ENCODE peak calls at places on chromosomes 13 and 19, in ten cellular contexts. One of them, this sample, is unnamed. For H3K36me3 and H3K4me1, the result is how much of the 10 kb centered on the place peaks cover.

GRCh38 chr13:99800004-99800403 is 171.6 kb downstream of the ZIC5 start:
- DNase-seq in psoas muscle: no peak
- DNase-seq in PC-3: no peak
- DNase-seq in heart right ventricle: no peak
- DNase-seq in left ventricle myocardium inferior: no peak
- DNase-seq in thoracic aorta: no peak
- DNase-seq in ovary: no peak
- DNase-seq in aorta: no peak
- DNase-seq in vagina: no peak
- DNase-seq in IMR-90: no peak
- DNase-seq in this sample: no peak

GRCh38 chr13:101915755-101916107 is 463.3 kb downstream of the ITGBL1 start:
- DNase-seq in psoas muscle: no peak
- DNase-seq in PC-3: no peak
- DNase-seq in heart right ventricle: no peak
- DNase-seq in left ventricle myocardium inferior: no peak
- DNase-seq in thoracic aorta: no peak
- DNase-seq in ovary: no peak
- DNase-seq in aorta: no peak
- DNase-seq in vagina: no peak
- DNase-seq in IMR-90: no peak
- DNase-seq in this sample: no peak

GRCh38 chr13:24407844-24408243 is 98.5 kb downstream of the C1QTNF9 start:
- DNase-seq in psoas muscle: no peak
- DNase-seq in PC-3: peak
- DNase-seq in heart right ventricle: no peak
- DNase-seq in left ventricle myocardium inferior: no peak
- DNase-seq in thoracic aorta: no peak
- DNase-seq in ovary: no peak
- DNase-seq in aorta: no peak
- DNase-seq in vagina: no peak
- DNase-seq in IMR-90: no peak
- DNase-seq in this sample: no peak

GRCh38 chr13:28548468-28548867 is 53.5 kb upstream of the FLT1 start:
- DNase-seq in psoas muscle: no peak
- DNase-seq in PC-3: no peak
- DNase-seq in heart right ventricle: no peak
- DNase-seq in left ventricle myocardium inferior: no peak
- DNase-seq in thoracic aorta: no peak
- DNase-seq in ovary: no peak
- DNase-seq in aorta: no peak
- DNase-seq in vagina: no peak
- DNase-seq in IMR-90: no peak
- DNase-seq in this sample: no peak

GRCh38 chr19:18867199-18867598 is 28.8 kb downstream of the CERS1 start:
- DNase-seq in psoas muscle: peak
- DNase-seq in PC-3: no peak
- DNase-seq in heart right ventricle: no peak
- DNase-seq in left ventricle myocardium inferior: no peak
- DNase-seq in thoracic aorta: no peak
- DNase-seq in ovary: no peak
- DNase-seq in aorta: no peak
- DNase-seq in vagina: no peak
- DNase-seq in IMR-90: no peak
- DNase-seq in this sample: no peak

GRCh38 chr19:19057720-19058119 is 6.1 kb upstream of the SLC25A42 start:
- DNase-seq in psoas muscle: no peak
- DNase-seq in PC-3: no peak
- DNase-seq in heart right ventricle: no peak
- DNase-seq in left ventricle myocardium inferior: no peak
- DNase-seq in thoracic aorta: no peak
- DNase-seq in ovary: no peak
- DNase-seq in aorta: no peak
- DNase-seq in vagina: no peak
- DNase-seq in IMR-90: no peak
- DNase-seq in this sample: no peak

GRCh38 chr13:107271226-107271625 is 703.3 kb upstream of the ARGLU1 start:
- DNase-seq in psoas muscle: no peak
- DNase-seq in PC-3: peak
- DNase-seq in heart right ventricle: peak
- DNase-seq in left ventricle myocardium inferior: no peak
- DNase-seq in thoracic aorta: no peak
- DNase-seq in ovary: no peak
- DNase-seq in aorta: no peak
- DNase-seq in vagina: no peak
- DNase-seq in IMR-90: peak
- DNase-seq in this sample: no peak

GRCh38 chr19:49058592-49058991 is 1.0 kb upstream of the CGB7 start:
- DNase-seq in psoas muscle: peak
- DNase-seq in PC-3: no peak
- DNase-seq in heart right ventricle: no peak
- DNase-seq in left ventricle myocardium inferior: no peak
- DNase-seq in thoracic aorta: no peak
- DNase-seq in ovary: no peak
- DNase-seq in aorta: no peak
- DNase-seq in vagina: no peak
- DNase-seq in IMR-90: peak
- DNase-seq in this sample: no peak

GRCh38 chr13:75481176-75482069 is 546 bp downstream of the TBC1D4 start:
- DNase-seq in psoas muscle: peak
- DNase-seq in PC-3: peak
- DNase-seq in heart right ventricle: peak
- DNase-seq in left ventricle myocardium inferior: peak
- DNase-seq in thoracic aorta: no peak
- DNase-seq in ovary: peak
- DNase-seq in aorta: peak
- DNase-seq in vagina: no peak
- DNase-seq in IMR-90: no peak
- DNase-seq in this sample: peak

GRCh38 chr19:18396471-18397241 is 766 bp downstream of the LRRC25 start:
- DNase-seq in psoas muscle: no peak
- DNase-seq in PC-3: no peak
- DNase-seq in heart right ventricle: no peak
- DNase-seq in left ventricle myocardium inferior: no peak
- DNase-seq in thoracic aorta: no peak
- DNase-seq in ovary: no peak
- DNase-seq in aorta: no peak
- DNase-seq in vagina: no peak
- DNase-seq in IMR-90: no peak
- DNase-seq in this sample: no peak

GRCh38 chr19:45716314-45717130 is 14.2 kb downstream of the FBXO46 start:
- DNase-seq in psoas muscle: no peak
- DNase-seq in PC-3: peak
- DNase-seq in heart right ventricle: no peak
- DNase-seq in left ventricle myocardium inferior: no peak
- DNase-seq in thoracic aorta: no peak
- DNase-seq in ovary: no peak
- DNase-seq in aorta: no peak
- DNase-seq in vagina: peak
- DNase-seq in IMR-90: no peak
- DNase-seq in this sample: no peak

GRCh38 chr13:59531571-59532091 is 632.1 kb downstream of the DIAPH3 start:
- DNase-seq in psoas muscle: peak
- DNase-seq in PC-3: peak
- DNase-seq in heart right ventricle: peak
- DNase-seq in left ventricle myocardium inferior: peak
- DNase-seq in thoracic aorta: peak
- DNase-seq in ovary: peak
- DNase-seq in aorta: peak
- DNase-seq in vagina: no peak
- DNase-seq in IMR-90: peak
- DNase-seq in this sample: no peak

GRCh38 chr19:54114340-54114826 is 1.1 kb downstream of the TFPT start:
- DNase-seq in psoas muscle: no peak
- DNase-seq in PC-3: peak
- DNase-seq in heart right ventricle: peak
- DNase-seq in left ventricle myocardium inferior: no peak
- DNase-seq in thoracic aorta: no peak
- DNase-seq in ovary: no peak
- DNase-seq in aorta: peak
- DNase-seq in vagina: no peak
- DNase-seq in IMR-90: peak
- DNase-seq in this sample: peak

GRCh38 chr13:73335226-73335625 is 276.4 kb downstream of the KLF5 start:
- DNase-seq in psoas muscle: no peak
- DNase-seq in PC-3: peak
- DNase-seq in heart right ventricle: no peak
- DNase-seq in left ventricle myocardium inferior: no peak
- DNase-seq in thoracic aorta: no peak
- DNase-seq in ovary: no peak
- DNase-seq in aorta: no peak
- DNase-seq in vagina: no peak
- DNase-seq in IMR-90: peak
- DNase-seq in this sample: no peak

GRCh38 chr13:31860002-31860401 is 120.7 kb downstream of the RXFP2 start:
- DNase-seq in psoas muscle: no peak
- DNase-seq in PC-3: no peak
- DNase-seq in heart right ventricle: no peak
- DNase-seq in left ventricle myocardium inferior: no peak
- DNase-seq in thoracic aorta: no peak
- DNase-seq in ovary: no peak
- DNase-seq in aorta: peak
- DNase-seq in vagina: no peak
- DNase-seq in IMR-90: no peak
- DNase-seq in this sample: no peak

GRCh38 chr19:1254081-1254527 is 5.7 kb downstream of the MIDN start:
- DNase-seq in psoas muscle: peak
- DNase-seq in PC-3: no peak
- DNase-seq in heart right ventricle: no peak
- DNase-seq in left ventricle myocardium inferior: no peak
- DNase-seq in thoracic aorta: no peak
- DNase-seq in ovary: peak
- DNase-seq in aorta: no peak
- DNase-seq in vagina: no peak
- DNase-seq in IMR-90: no peak
- DNase-seq in this sample: no peak
- H3K36me3 ChIP-seq in psoas muscle: under half
- H3K36me3 ChIP-seq in PC-3: under half
- H3K36me3 ChIP-seq in heart right ventricle: under half
- H3K36me3 ChIP-seq in left ventricle myocardium inferior: half or more
- H3K36me3 ChIP-seq in thoracic aorta: under half
- H3K36me3 ChIP-seq in ovary: under half
- H3K36me3 ChIP-seq in aorta: under half
- H3K36me3 ChIP-seq in vagina: under half
- H3K36me3 ChIP-seq in IMR-90: half or more
- H3K36me3 ChIP-seq in this sample: under half

GRCh38 chr19:4064073-4064550 is 2.6 kb downstream of the ZBTB7A start:
- DNase-seq in psoas muscle: peak
- DNase-seq in PC-3: peak
- DNase-seq in heart right ventricle: no peak
- DNase-seq in left ventricle myocardium inferior: no peak
- DNase-seq in thoracic aorta: no peak
- DNase-seq in ovary: peak
- DNase-seq in aorta: peak
- DNase-seq in vagina: peak
- DNase-seq in IMR-90: peak
- DNase-seq in this sample: no peak
- H3K4me1 ChIP-seq in psoas muscle: half or more
- H3K4me1 ChIP-seq in PC-3: under half
- H3K4me1 ChIP-seq in heart right ventricle: under half
- H3K4me1 ChIP-seq in left ventricle myocardium inferior: half or more
- H3K4me1 ChIP-seq in thoracic aorta: half or more
- H3K4me1 ChIP-seq in ovary: under half
- H3K4me1 ChIP-seq in aorta: under half
- H3K4me1 ChIP-seq in vagina: half or more
- H3K4me1 ChIP-seq in IMR-90: under half
- H3K4me1 ChIP-seq in this sample: half or more

DNA sequence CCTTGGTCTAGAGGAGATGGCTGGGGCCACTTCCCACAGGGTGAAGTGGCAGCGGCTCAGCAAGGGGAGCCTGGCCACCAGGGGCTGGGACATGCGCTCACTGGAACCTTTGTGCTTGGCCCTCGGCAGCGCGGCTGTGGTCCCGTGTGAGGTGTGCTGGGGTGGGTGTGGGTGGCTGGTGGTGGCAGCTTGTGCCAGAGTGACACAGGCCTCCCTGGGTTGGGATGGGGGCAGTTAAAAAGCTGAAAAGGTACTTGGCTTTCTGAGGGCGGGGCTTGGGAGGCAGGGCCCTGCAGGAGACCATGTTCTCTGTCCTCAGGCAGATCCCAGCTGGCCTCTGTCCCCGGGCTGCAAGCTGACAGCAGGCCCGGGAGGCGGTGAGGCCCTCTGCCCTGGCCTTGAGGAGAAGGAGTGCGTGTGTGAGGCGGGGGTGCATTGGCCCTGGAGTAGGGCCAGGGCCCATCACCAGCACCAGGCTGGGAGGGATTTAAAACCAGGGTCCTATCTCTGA is 17.3 kb downstream of the MPND start:
- DNase-seq in psoas muscle: no peak
- DNase-seq in PC-3: no peak
- DNase-seq in heart right ventricle: no peak
- DNase-seq in left ventricle myocardium inferior: no peak
- DNase-seq in thoracic aorta: no peak
- DNase-seq in ovary: peak
- DNase-seq in aorta: no peak
- DNase-seq in vagina: no peak
- DNase-seq in IMR-90: no peak
- DNase-seq in this sample: no peak
- H3K36me3 ChIP-seq in psoas muscle: under half
- H3K36me3 ChIP-seq in PC-3: under half
- H3K36me3 ChIP-seq in heart right ventricle: under half
- H3K36me3 ChIP-seq in left ventricle myocardium inferior: half or more
- H3K36me3 ChIP-seq in thoracic aorta: under half
- H3K36me3 ChIP-seq in ovary: under half
- H3K36me3 ChIP-seq in aorta: under half
- H3K36me3 ChIP-seq in vagina: under half
- H3K36me3 ChIP-seq in IMR-90: half or more
- H3K36me3 ChIP-seq in this sample: half or more

GRCh38 chr19:16078759-16079707 is 2.7 kb downstream of the TPM4 start:
- DNase-seq in psoas muscle: peak
- DNase-seq in PC-3: peak
- DNase-seq in heart right ventricle: peak
- DNase-seq in left ventricle myocardium inferior: peak
- DNase-seq in thoracic aorta: no peak
- DNase-seq in ovary: peak
- DNase-seq in aorta: peak
- DNase-seq in vagina: peak
- DNase-seq in IMR-90: peak
- DNase-seq in this sample: no peak

GRCh38 chr19:16078311-16078758 is 2.0 kb downstream of the TPM4 start:
- DNase-seq in psoas muscle: no peak
- DNase-seq in PC-3: peak
- DNase-seq in heart right ventricle: peak
- DNase-seq in left ventricle myocardium inferior: no peak
- DNase-seq in thoracic aorta: no peak
- DNase-seq in ovary: no peak
- DNase-seq in aorta: peak
- DNase-seq in vagina: peak
- DNase-seq in IMR-90: peak
- DNase-seq in this sample: no peak

GRCh38 chr19:16076154-16076957 is at the start of gene TPM4:
- DNase-seq in psoas muscle: peak
- DNase-seq in PC-3: no peak
- DNase-seq in heart right ventricle: peak
- DNase-seq in left ventricle myocardium inferior: peak
- DNase-seq in thoracic aorta: peak
- DNase-seq in ovary: peak
- DNase-seq in aorta: peak
- DNase-seq in vagina: peak
- DNase-seq in IMR-90: peak
- DNase-seq in this sample: peak

GRCh38 chr19:16075430-16076153 is 703 bp upstream of the TPM4 start:
- DNase-seq in psoas muscle: no peak
- DNase-seq in PC-3: no peak
- DNase-seq in heart right ventricle: no peak
- DNase-seq in left ventricle myocardium inferior: no peak
- DNase-seq in thoracic aorta: no peak
- DNase-seq in ovary: peak
- DNase-seq in aorta: peak
- DNase-seq in vagina: no peak
- DNase-seq in IMR-90: no peak
- DNase-seq in this sample: no peak

GRCh38 chr19:16076958-16077611 is 790 bp downstream of the TPM4 start:
- DNase-seq in psoas muscle: peak
- DNase-seq in PC-3: no peak
- DNase-seq in heart right ventricle: peak
- DNase-seq in left ventricle myocardium inferior: peak
- DNase-seq in thoracic aorta: no peak
- DNase-seq in ovary: peak
- DNase-seq in aorta: peak
- DNase-seq in vagina: no peak
- DNase-seq in IMR-90: no peak
- DNase-seq in this sample: peak
- H3K4me1 ChIP-seq in psoas muscle: under half
- H3K4me1 ChIP-seq in PC-3: under half
- H3K4me1 ChIP-seq in heart right ventricle: under half
- H3K4me1 ChIP-seq in left ventricle myocardium inferior: half or more
- H3K4me1 ChIP-seq in thoracic aorta: half or more
- H3K4me1 ChIP-seq in ovary: under half
- H3K4me1 ChIP-seq in aorta: under half
- H3K4me1 ChIP-seq in vagina: half or more
- H3K4me1 ChIP-seq in IMR-90: under half
- H3K4me1 ChIP-seq in this sample: under half

This sample was measured in left lung.